ENCODE peak calls at places on chromosomes 1 and 21, in five cellular contexts. M is GM23338, H is K562, P is A549, Z is GM12878. X is an unnamed sample.

GRCh38 chr1:202680586-202681352 is 29.5 kb downstream of the SYT2 start:
- DNase-seq in M (peak), H (no peak), P (no peak), Z (no peak), X (no peak)

GRCh38 chr1:52414942-52415341 is 10.5 kb downstream of the PRPF38A start:
- DNase-seq in M (no peak), H (no peak), P (no peak), Z (no peak), X (no peak)

GRCh38 chr1:98794196-98794886 is 132.8 kb downstream of the SNX7 start:
- DNase-seq in M (peak), H (peak), P (peak), Z (peak), X (peak)

GRCh38 chr1:63466759-63467158 is 56.3 kb downstream of the ITGB3BP start:
- DNase-seq in M (peak), H (no peak), P (no peak), Z (no peak), X (no peak)

GRCh38 chr1:86706018-86706417 is 1.6 kb downstream of the SH3GLB1 start:
- DNase-seq in M (no peak), H (no peak), P (no peak), Z (no peak), X (no peak)

GRCh38 chr1:32494711-32495337 is 30.0 kb downstream of the ZBTB8B start:
- DNase-seq in M (no peak), H (no peak), P (no peak), Z (no peak), X (no peak)

GRCh38 chr1:115198938-115199337 is 109.6 kb upstream of the TSPAN2 start:
- DNase-seq in M (no peak), H (no peak), P (no peak), Z (no peak), X (no peak)

GRCh38 chr21:45753445-45753844 is 109.9 kb downstream of the PCBP3 start:
- DNase-seq in M (no peak), H (no peak), P (no peak), Z (no peak), X (no peak)

GRCh38 chr1:109482796-109483638 is 688 bp upstream of the ATXN7L2 start:
- DNase-seq in M (peak), H (peak), P (no peak), Z (no peak), X (no peak)

GRCh38 chr1:152880316-152880715 is 2.2 kb downstream of the SMCP start:
- DNase-seq in M (no peak), H (no peak), P (no peak), Z (no peak), X (no peak)
- TF ChIP-seq REST in M (no peak), H (no peak), P (no peak), Z (no peak), X (no peak)

DNA sequence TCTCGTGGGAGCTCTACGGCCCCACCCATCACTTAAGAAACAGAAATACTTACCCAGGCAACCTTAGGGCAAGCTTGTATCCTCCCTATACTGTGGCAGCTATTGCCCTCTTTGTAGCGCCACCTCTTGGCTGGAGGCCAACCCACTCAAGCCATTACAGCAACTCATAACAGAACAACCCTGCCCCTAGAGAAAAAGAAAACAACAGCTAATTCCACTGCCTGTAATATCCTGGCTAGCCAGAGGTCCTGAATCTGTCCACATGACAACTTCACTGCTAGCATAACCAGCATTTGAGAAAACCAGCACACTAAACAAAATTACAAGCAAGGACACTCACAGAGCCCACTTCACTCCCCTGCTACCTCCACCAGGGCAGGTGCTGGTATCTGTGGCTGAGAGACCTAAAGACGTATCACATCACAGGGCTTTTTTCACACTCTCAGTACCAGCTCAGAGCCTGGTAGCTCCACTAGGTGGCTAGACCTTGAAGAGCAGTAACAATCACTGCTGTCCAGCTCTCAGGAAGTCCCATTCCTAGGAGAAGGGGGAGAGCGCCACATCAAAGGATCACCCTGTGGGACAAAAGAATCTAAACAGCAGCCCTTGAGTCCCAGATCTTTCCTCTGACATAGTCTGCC is 14.5 kb upstream of the MX1 start:
- DNase-seq in M (peak), H (no peak), P (no peak), Z (peak), X (no peak)
- TF ChIP-seq CTCF in M (peak), H (peak), P (no peak), Z (peak), X (no peak)

DNA sequence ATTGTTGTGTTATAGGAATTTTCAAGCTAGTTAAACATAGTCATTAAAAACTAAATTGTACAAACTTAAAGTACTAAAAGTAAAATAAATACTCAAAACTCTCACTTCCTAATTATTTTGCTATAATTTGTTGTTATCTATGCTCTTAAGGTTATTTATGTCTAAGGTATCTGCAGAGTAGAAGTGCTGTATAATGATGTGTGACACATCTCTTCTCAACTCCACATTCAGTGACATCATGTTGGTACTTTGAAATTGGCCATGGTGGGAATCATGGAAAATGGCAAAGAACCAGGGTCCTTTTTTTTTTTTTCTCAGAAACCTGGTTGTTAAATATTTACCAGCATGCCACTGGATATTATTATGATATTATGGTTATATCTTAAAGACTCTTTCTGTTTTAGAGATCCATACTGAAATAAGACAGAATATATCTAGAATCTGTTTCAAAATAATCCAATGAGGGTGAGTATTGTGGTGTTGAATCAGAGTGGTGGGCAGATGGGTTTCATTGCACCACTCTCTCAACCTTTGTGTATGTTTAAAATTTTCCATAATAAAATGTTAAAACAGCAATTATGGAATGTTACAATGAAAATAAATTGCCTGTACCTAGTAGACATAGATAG is 22.4 kb downstream of the LRRC8B start:
- DNase-seq in M (no peak), H (no peak), P (no peak), Z (no peak), X (no peak)
- H3K4me3 ChIP-seq in M (no peak), H (no peak), P (no peak), Z (no peak), X (no peak)

GRCh38 chr21:31752967-31753366 is 21.0 kb upstream of the SCAF4 start:
- DNase-seq in M (no peak), H (no peak), P (no peak), Z (no peak), X (no peak)

GRCh38 chr21:31750843-31751242 is 18.9 kb upstream of the SCAF4 start:
- DNase-seq in M (no peak), H (no peak), P (peak), Z (no peak), X (no peak)

GRCh38 chr21:31753949-31754348 is 22.0 kb upstream of the SCAF4 start:
- DNase-seq in M (peak), H (no peak), P (no peak), Z (no peak), X (no peak)

GRCh38 chr21:31754561-31754960 is 22.6 kb upstream of the SCAF4 start:
- DNase-seq in M (no peak), H (no peak), P (no peak), Z (no peak), X (no peak)

GRCh38 chr21:31752352-31752751 is 20.4 kb upstream of the SCAF4 start:
- DNase-seq in M (no peak), H (no peak), P (no peak), Z (no peak), X (no peak)
- TF ChIP-seq REST in M (no peak), H (no peak), P (no peak), Z (no peak), X (no peak)

DNA sequence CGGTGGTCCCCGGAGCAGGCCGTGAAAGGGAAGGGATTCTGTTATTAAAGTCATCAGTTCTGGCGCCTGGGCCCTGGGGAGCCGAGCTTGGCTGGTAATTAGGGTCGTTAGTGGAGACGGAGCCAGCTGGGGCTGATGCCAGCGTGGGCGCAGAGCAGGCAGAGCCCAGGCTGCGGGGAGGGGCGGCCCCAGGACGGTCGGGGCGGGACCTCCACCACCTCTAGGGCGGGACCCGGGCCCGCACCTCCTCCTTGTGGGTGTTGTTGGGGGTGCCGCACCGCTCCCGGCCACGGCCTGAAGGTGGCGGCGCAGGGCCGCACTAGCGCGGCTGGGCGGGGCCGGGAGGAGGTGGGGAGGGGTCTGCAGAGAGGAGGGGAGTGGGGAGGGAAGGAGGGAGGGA is 470.6 kb downstream of the PTPRU start:
- DNase-seq in M (peak), H (peak), P (peak), Z (no peak), X (no peak)
- TF ChIP-seq CTCF in M (peak), H (peak), P (peak), Z (peak), X (no peak)

DNA sequence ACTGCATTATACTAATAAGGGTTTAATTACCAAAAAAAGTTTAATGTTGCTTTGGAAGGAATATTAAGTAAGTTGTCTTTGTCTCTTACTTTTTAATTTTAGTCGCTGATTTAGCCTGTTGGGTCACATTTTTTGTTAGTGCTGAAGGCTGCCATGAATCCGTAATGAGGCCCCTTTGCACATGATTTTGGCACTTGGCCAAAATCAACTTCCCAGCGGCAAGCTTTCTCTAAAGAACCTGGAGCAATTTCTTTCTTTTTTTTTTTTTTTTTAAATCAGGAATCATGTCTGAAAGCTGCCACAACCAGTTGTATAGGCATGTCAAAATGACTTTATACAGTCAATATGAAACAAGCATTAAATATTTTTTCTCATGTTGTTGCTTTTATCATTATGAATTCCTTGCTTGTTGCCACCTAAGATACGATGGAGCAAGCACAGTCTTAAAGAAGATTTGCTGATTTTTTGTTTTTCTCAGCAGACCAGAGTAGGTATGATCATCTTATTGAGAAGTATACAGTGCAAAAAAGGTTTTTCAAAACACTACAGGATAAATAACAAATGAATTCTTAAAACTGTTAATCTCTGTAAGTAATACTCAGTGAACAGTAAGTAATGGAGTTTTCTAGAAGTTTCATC is 690.4 kb downstream of the USP25 start:
- DNase-seq in M (no peak), H (no peak), P (no peak), Z (no peak), X (no peak)
- H3K4me3 ChIP-seq in M (no peak), H (no peak), P (peak), Z (no peak), X (no peak)

GRCh38 chr1:239909894-239910293 is 181.8 kb upstream of the FMN2 start:
- DNase-seq in M (no peak), H (no peak), P (no peak), Z (no peak), X (peak)
- TF ChIP-seq REST in M (no peak), H (no peak), P (no peak), Z (no peak), X (no peak)

GRCh38 chr1:20198296-20198695 is 12.0 kb upstream of the PLA2G2C start:
- DNase-seq in M (no peak), H (no peak), P (no peak), Z (no peak), X (no peak)

GRCh38 chr1:20199410-20199809 is 13.1 kb upstream of the PLA2G2C start:
- DNase-seq in M (no peak), H (no peak), P (no peak), Z (no peak), X (no peak)

GRCh38 chr1:20200966-20201365 is 14.6 kb upstream of the PLA2G2C start:
- DNase-seq in M (no peak), H (no peak), P (no peak), Z (no peak), X (no peak)

GRCh38 chr1:20198918-20199317 is 12.6 kb upstream of the PLA2G2C start:
- DNase-seq in M (no peak), H (peak), P (no peak), Z (no peak), X (no peak)

GRCh38 chr1:20199840-20200239 is 13.5 kb upstream of the PLA2G2C start:
- DNase-seq in M (no peak), H (no peak), P (no peak), Z (no peak), X (no peak)
- TF ChIP-seq CTCF in M (no peak), H (no peak), P (no peak), Z (no peak), X (no peak)

X was measured in HL-60.